ENCODE peak calls at places on chromosomes 12 and 14, in seven cellular contexts. N is NCI-H1694; J is COR-L47; M is tibial artery; S is activated naive CD4-positive, alpha-beta T cell treated with anti-CD3 and anti-CD28 coated beads, Interleukin-2, amount 10 ng/mL, durations not matched to agents 7 days and 5 days; G is germinal center; K is activated T-cell treated with anti-CD3 and anti-CD28 coated beads for 1 hour. H is an unnamed sample.
A peak's percentile ranks its signal among the peaks of the same experiment; 100 is the strongest.

GRCh38 chr12:113187588-113187987 is 2.1 kb downstream of the RITA1 start:
- DNase-seq in N (no peak), G (no peak), S (no peak), J (no peak), K (no peak), M (no peak), H (no peak)

GRCh38 chr12:24948816-24949722 is at the start of gene BCAT1:
- DNase-seq in G (peak; percentile 71), M (peak; percentile 74), K (no peak), S (peak; percentile 55), J (no peak), N (peak; percentile 13), H (peak; percentile 89)

GRCh38 chr12:42129595-42130204 is 15.0 kb downstream of the GXYLT1 start:
- DNase-seq in S (peak; percentile 29), G (no peak), K (no peak), J (peak; percentile 24), N (peak; percentile 46), M (no peak), H (peak; percentile 80)

GRCh38 chr14:103684871-103685270 is 30.4 kb downstream of the XRCC3 start:
- DNase-seq in K (no peak), J (no peak), S (no peak), G (no peak), M (no peak), N (no peak), H (no peak)

GRCh38 chr14:64645220-64645891 is 58.9 kb upstream of the PLEKHG3 start:
- DNase-seq in N (no peak), S (no peak), J (no peak), M (no peak), G (no peak), K (no peak), H (peak; percentile 95)

GRCh38 chr12:123250471-123251383 is 17.5 kb downstream of the MTRFR start:
- DNase-seq in N (peak; percentile 93), M (no peak), S (peak; percentile 5), K (no peak), G (no peak), J (peak; percentile 47), H (no peak)

GRCh38 chr12:40224439-40225291 is at the start of gene LRRK2:
- DNase-seq in S (peak; percentile 30), G (peak; percentile 76), N (no peak), M (peak; percentile 85), J (peak; percentile 57), K (peak; percentile 3), H (peak; percentile 60)

GRCh38 chr12:82383930-82384513 is 25.7 kb downstream of the METTL25 start:
- DNase-seq in M (no peak), G (no peak), S (no peak), K (no peak), J (peak; percentile 6), N (peak; percentile 7), H (peak; percentile 60)

GRCh38 chr12:9707864-9708808 is 24.8 kb downstream of the CLECL1 start:
- DNase-seq in K (peak; percentile 52), N (peak; percentile 59), S (peak; percentile 79), J (peak; percentile 4), M (peak; percentile 31), G (peak; percentile 52), H (peak; percentile 76)

GRCh38 chr14:35366048-35366428 is 38.5 kb downstream of the NFKBIA start:
- DNase-seq in J (no peak), K (no peak), G (no peak), S (no peak), M (no peak), N (no peak), H (no peak)

GRCh38 chr12:130972589-130972950 is 18.9 kb downstream of the ADGRD1 start:
- DNase-seq in J (no peak), S (no peak), M (no peak), K (no peak), N (no peak), G (no peak), H (no peak)

GRCh38 chr12:45166056-45166455 is 49.8 kb upstream of the ANO6 start:
- DNase-seq in J (no peak), G (no peak), S (no peak), M (no peak), K (no peak), N (no peak), H (peak; percentile 9)

GRCh38 chr12:69844836-69845235 is 19.8 kb downstream of the MYRFL start:
- DNase-seq in K (no peak), S (no peak), N (no peak), J (no peak), G (no peak), M (no peak), H (no peak)

GRCh38 chr14:75654127-75654732 is 6.4 kb downstream of the ERG28 start:
- DNase-seq in N (peak; percentile 87), J (peak; percentile 25), S (peak; percentile 87), G (peak; percentile 82), M (peak; percentile 70), K (peak; percentile 80), H (peak; percentile 75)

GRCh38 chr12:46468159-46468558 is 95.6 kb upstream of the SLC38A2 start:
- DNase-seq in J (no peak), K (no peak), M (no peak), N (no peak), S (no peak), G (no peak), H (peak; percentile 81)

GRCh38 chr12:84183576-84183975 is 729.0 kb downstream of the SLC6A15 start:
- DNase-seq in M (no peak), S (no peak), G (no peak), N (no peak), K (no peak), J (no peak), H (no peak)